ENCODE peak calls at places on chromosomes 7 and 10, in ten cellular contexts. E is stimulated activated CD4-positive, alpha-beta T cell treated with anti-CD3 and anti-CD28 coated beads, TNF-alpha, amount 100 ng/mL, for 4 hours; Y is brain microvascular endothelial cell; R is pons; H is occipital lobe; N is sigmoid colon; G is D721Med; V is GM06990; Z is activated T-helper 9 cell treated with anti-CD3 and anti-CD28 coated beads, Interleukin-2, amount 50 U/mL, for 16 hours; D is neuronal stem cell. W is an unnamed sample.

GRCh38 chr10:129622736-129623135 is 155.7 kb downstream of the MGMT start:
- DNase-seq in G (no peak), H (no peak), R (no peak), Z (no peak), N (no peak), Y (peak), E (no peak), V (no peak), D (no peak), W (no peak)

GRCh38 chr10:82176571-82176970 is 301.6 kb downstream of the NRG3 start:
- DNase-seq in V (no peak), E (no peak), D (no peak), Z (no peak), R (no peak), G (no peak), Y (no peak), N (no peak), H (no peak), W (no peak)

GRCh38 chr7:25857376-25858067 is 294.5 kb upstream of the NFE2L3 start:
- DNase-seq in H (no peak), E (no peak), D (no peak), V (no peak), Z (no peak), R (no peak), Y (no peak), N (peak), G (no peak), W (no peak)

GRCh38 chr10:132136097-132136521 is 50.6 kb upstream of the DPYSL4 start:
- DNase-seq in D (no peak), H (no peak), G (no peak), Y (no peak), Z (no peak), N (peak), V (no peak), E (no peak), R (no peak), W (no peak)

GRCh38 chr7:3482147-3482921 is 181.3 kb downstream of the SDK1 start:
- DNase-seq in H (no peak), N (no peak), R (peak), Y (peak), Z (no peak), E (no peak), D (peak), G (no peak), V (no peak), W (no peak)

GRCh38 chr7:94410471-94411466 is 16.1 kb downstream of the COL1A2 start:
- DNase-seq in G (no peak), N (no peak), H (no peak), R (no peak), Y (no peak), D (no peak), Z (no peak), E (no peak), V (no peak), W (no peak)

GRCh38 chr7:110373514-110374258 is 717.2 kb upstream of the LRRN3 start:
- DNase-seq in N (no peak), G (no peak), H (no peak), Y (no peak), R (no peak), D (no peak), V (no peak), Z (no peak), E (no peak), W (no peak)

GRCh38 chr10:79905322-79906314 is 43.3 kb downstream of the SFTPD start:
- DNase-seq in H (no peak), D (no peak), V (no peak), Y (peak), N (no peak), G (no peak), Z (no peak), E (no peak), R (no peak), W (no peak)

GRCh38 chr7:54858008-54858692 is 99.1 kb upstream of the SEC61G start:
- DNase-seq in R (no peak), Z (no peak), E (no peak), V (no peak), H (no peak), N (no peak), Y (no peak), D (peak), G (no peak), W (no peak)

GRCh38 chr7:24051651-24052050 is 232.3 kb upstream of the NPY start:
- DNase-seq in G (no peak), D (no peak), R (no peak), E (no peak), Y (no peak), H (no peak), N (no peak), V (no peak), Z (no peak), W (no peak)

GRCh38 chr7:48426331-48426965 is 255.2 kb downstream of the ABCA13 start:
- DNase-seq in H (no peak), V (no peak), E (no peak), D (no peak), Z (no peak), Y (no peak), R (no peak), G (no peak), N (no peak), W (no peak)

GRCh38 chr10:24208661-24209420 is at the start of gene KIAA1217:
- DNase-seq in N (peak), V (peak), E (no peak), R (no peak), D (peak), Z (no peak), Y (peak), G (no peak), H (no peak), W (peak)

GRCh38 chr7:115631782-115632181 is 398.8 kb downstream of the TFEC start:
- DNase-seq in Z (no peak), H (no peak), R (no peak), E (no peak), N (no peak), Y (no peak), V (no peak), D (no peak), G (no peak), W (no peak)

GRCh38 chr10:1369665-1370064 is 313.5 kb downstream of the WDR37 start:
- DNase-seq in D (no peak), V (no peak), E (no peak), G (no peak), N (no peak), R (peak), H (no peak), Z (no peak), Y (no peak), W (no peak)

GRCh38 chr7:81112731-81113130 is 193.9 kb upstream of the SEMA3C start:
- DNase-seq in V (no peak), R (peak), G (no peak), Z (no peak), N (no peak), Y (no peak), H (no peak), D (no peak), E (no peak), W (no peak)

GRCh38 chr10:114044251-114045070 is 795 bp downstream of the ADRB1 start:
- DNase-seq in Z (no peak), D (no peak), R (no peak), E (no peak), Y (no peak), V (peak), G (no peak), N (no peak), H (no peak), W (no peak)

GRCh38 chr7:96942112-96942511 is 63.2 kb upstream of the DLX6 start:
- DNase-seq in Z (no peak), H (no peak), E (no peak), G (no peak), Y (no peak), V (no peak), N (no peak), R (no peak), D (no peak), W (no peak)

GRCh38 chr10:123021517-123021916 is 12.7 kb downstream of the ACADSB start:
- DNase-seq in R (no peak), N (no peak), Y (no peak), Z (no peak), G (no peak), D (no peak), E (no peak), V (no peak), H (no peak), W (no peak)

GRCh38 chr7:158073845-158074840 is 513.5 kb downstream of the PTPRN2 start:
- DNase-seq in N (peak), E (no peak), D (no peak), Z (no peak), V (no peak), G (no peak), Y (no peak), R (no peak), H (peak), W (no peak)

GRCh38 chr10:55813451-55814170 is 547.4 kb downstream of the ZWINT start:
- DNase-seq in Y (no peak), Z (no peak), V (no peak), H (no peak), D (no peak), N (no peak), R (no peak), E (no peak), G (no peak), W (no peak)

GRCh38 chr7:18583305-18583704 is 87.8 kb downstream of the HDAC9 start:
- DNase-seq in G (no peak), H (no peak), E (no peak), N (no peak), V (no peak), D (no peak), Y (peak), R (no peak), Z (no peak), W (no peak)

GRCh38 chr10:91907033-91907594 is 2.2 kb downstream of the FGFBP3 start:
- DNase-seq in G (no peak), Z (no peak), Y (no peak), E (no peak), N (no peak), D (no peak), R (no peak), H (no peak), V (no peak), W (no peak)

GRCh38 chr10:60032723-60033122 is 126.4 kb upstream of the CCDC6 start:
- DNase-seq in N (no peak), D (peak), E (no peak), H (no peak), Y (peak), Z (no peak), R (peak), V (peak), G (peak), W (peak)